ENCODE peak calls at places on chromosomes 2 and 18, in four cellular contexts. J, P, D and I are unnamed samples. For H3K4me1, the result is how much of the 10 kb centered on the place peaks cover.

GRCh38 chr2:197081294-197081693 is 154.8 kb upstream of the PGAP1 start:
- DNase-seq in D (no peak), P (no peak), J (no peak), I (no peak)

GRCh38 chr2:231648579-231649174 is 56.0 kb downstream of the TEX44 start:
- DNase-seq in J (peak), P (peak), D (peak), I (peak)

GRCh38 chr2:72094701-72095100 is 53.0 kb downstream of the CYP26B1 start:
- DNase-seq in J (no peak), P (no peak), D (no peak), I (no peak)

GRCh38 chr2:23312996-23313606 is 71.9 kb upstream of the KLHL29 start:
- DNase-seq in J (no peak), P (peak), D (no peak), I (no peak)

GRCh38 chr2:120391905-120392665 is 46.1 kb downstream of the INHBB start:
- DNase-seq in P (no peak), D (no peak), J (no peak), I (peak)

GRCh38 chr2:227439214-227439613 is 32.7 kb upstream of the AGFG1 start:
- DNase-seq in P (no peak), J (no peak), D (no peak), I (no peak)

GRCh38 chr2:60377825-60378224 is 175.6 kb downstream of the BCL11A start:
- DNase-seq in D (no peak), J (no peak), P (no peak), I (no peak)

GRCh38 chr2:39593439-39594393 is 72.0 kb upstream of the TMEM178A start:
- DNase-seq in J (peak), D (no peak), P (peak), I (no peak)

GRCh38 chr2:158967114-158967730 is 1.2 kb upstream of the TANC1 start:
- DNase-seq in P (no peak), J (no peak), D (peak), I (no peak)

GRCh38 chr18:7064346-7064745 is 53.3 kb downstream of the LAMA1 start:
- DNase-seq in P (no peak), J (no peak), D (no peak), I (no peak)

GRCh38 chr2:197145471-197146056 is 165.0 kb downstream of the ANKRD44 start:
- DNase-seq in D (no peak), P (no peak), J (no peak), I (no peak)

GRCh38 chr2:222353998-222354397 is 55.2 kb upstream of the PAX3 start:
- DNase-seq in J (no peak), P (no peak), D (peak), I (no peak)

GRCh38 chr2:204225633-204226032 is 289.1 kb downstream of the ICOS start:
- DNase-seq in J (no peak), P (no peak), D (no peak), I (no peak)

GRCh38 chr2:17593445-17593840 is 52.9 kb downstream of the VSNL1 start:
- DNase-seq in D (no peak), P (no peak), J (no peak), I (no peak)

GRCh38 chr2:17594533-17595391 is 54.3 kb downstream of the VSNL1 start:
- DNase-seq in D (no peak), J (no peak), P (no peak), I (no peak)

GRCh38 chr2:17591846-17592245 is 51.4 kb downstream of the VSNL1 start:
- DNase-seq in J (no peak), P (no peak), D (no peak), I (no peak)

GRCh38 chr2:17592731-17593409 is 52.4 kb downstream of the VSNL1 start:
- DNase-seq in P (no peak), J (no peak), D (no peak), I (no peak)

DNA sequence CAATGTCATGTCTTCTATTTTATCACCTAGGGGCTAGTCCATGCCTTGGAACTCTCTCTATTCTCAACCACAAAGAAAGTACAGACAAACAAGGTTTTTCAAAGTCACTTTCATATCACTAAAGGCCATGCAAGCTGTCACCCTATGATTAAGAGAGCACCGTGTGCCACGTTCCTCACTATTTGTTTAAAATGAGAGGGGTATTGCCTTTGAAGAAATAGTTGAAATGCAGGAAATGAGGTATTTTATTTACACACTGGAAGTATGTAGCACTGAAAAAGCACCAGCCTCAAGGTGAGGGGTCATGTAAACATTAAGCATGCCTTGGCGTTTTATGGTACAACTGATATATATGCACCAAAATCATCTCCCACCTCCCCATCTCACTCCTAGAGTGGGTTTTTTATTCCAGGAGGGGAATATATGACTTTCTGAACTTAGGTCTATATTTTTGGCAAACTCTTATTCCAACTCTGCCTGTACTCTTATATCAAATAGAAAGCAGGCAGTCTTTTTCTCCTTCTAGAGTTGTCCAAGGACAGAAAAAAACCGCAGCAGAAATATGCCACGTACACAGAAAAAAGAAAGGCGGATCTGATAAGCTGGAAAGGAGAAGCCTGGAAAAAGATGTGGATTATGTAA is 53.5 kb downstream of the VSNL1 start:
- DNase-seq in D (no peak), J (no peak), P (no peak), I (no peak)
- H3K27ac ChIP-seq in D (no peak), J (no peak), P (no peak), I (no peak)

DNA sequence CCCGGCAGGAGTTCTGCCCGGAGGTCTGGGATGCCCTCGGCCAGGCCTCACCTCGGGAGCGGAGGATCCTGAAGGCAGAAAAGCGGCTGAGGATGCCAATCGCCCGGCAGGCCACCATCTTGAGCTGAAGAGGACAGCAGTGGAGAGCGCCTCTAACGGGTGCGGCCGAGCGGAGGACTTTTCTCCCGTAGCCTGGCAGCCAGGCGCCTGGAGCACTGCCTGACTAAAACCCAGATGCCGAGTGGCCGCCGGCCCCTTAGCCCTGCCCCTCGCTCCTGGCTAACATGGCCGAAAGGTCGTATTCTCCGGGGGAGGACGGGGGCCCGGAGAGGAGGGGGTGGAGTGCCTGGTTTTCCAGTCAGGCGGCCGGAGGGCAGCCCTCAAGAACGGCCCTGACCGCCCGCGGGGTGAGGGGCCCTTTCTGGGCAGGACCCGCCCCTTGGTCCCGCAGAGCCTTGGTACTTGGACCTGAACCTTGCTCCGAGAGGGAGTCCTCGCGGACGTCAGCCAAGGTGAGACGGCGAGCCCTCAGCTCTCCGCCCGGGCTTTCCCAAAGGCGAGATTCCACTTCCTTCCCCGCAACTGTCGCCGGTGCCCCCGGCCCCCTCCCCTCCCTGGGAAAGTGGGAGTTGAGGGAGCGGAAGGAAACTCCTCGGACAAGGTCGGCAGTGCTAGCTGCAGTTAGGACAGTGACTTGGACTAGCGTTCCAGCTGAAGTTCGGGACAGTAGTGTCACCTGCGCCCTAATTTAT is at the start of the genes HADHA and HADHB:
- DNase-seq in D (peak), P (peak), J (peak), I (peak)
- H3K4me1 ChIP-seq in D (half or more), P (under half), J (half or more), I (under half)

DNA sequence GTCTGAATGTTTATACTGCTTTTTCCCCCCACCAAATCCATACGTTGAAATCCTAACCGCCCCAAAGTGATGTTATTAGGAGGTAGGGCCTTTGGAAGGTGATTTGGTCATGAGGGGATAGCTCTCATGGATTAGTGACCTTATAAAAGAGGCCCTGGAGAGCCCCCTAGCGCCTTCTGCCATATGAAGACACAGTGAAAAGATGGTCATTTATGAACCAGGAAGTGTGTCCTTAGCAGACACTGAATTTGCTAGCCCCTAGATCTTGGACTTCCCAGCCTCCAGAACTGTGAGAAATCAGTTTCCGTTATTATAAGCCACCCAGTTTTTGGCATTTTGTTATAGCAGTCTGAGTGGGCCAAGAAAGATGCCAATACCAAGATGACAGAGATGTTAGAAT is 7.2 kb upstream of the TSN start:
- DNase-seq in P (peak), D (no peak), J (no peak), I (no peak)
- TF ChIP-seq CTCF in P (peak), D (peak), J (no peak), I (no peak)

GRCh38 chr2:179861027-179861776 is at the start of gene ZNF385B:
- DNase-seq in D (no peak), J (no peak), P (no peak), I (peak)
- H3K27ac ChIP-seq in D (no peak), J (peak), P (peak), I (no peak)

GRCh38 chr2:38376346-38376682 is 759 bp downstream of the ATL2 start:
- DNase-seq in J (no peak), P (peak), D (no peak), I (no peak)

GRCh38 chr2:38375711-38376345 is 1.2 kb downstream of the ATL2 start:
- DNase-seq in P (no peak), J (peak), D (no peak), I (no peak)

GRCh38 chr2:38376683-38377500 is at the start of gene ATL2:
- DNase-seq in J (peak), D (peak), P (peak), I (peak)

GRCh38 chr2:38374978-38375377 is 2.1 kb downstream of the ATL2 start:
- DNase-seq in P (no peak), D (no peak), J (no peak), I (no peak)

GRCh38 chr2:38377501-38378258 is 607 bp upstream of the ATL2 start:
- DNase-seq in D (no peak), J (no peak), P (no peak), I (no peak)
- H3K4me1 ChIP-seq in D (under half), J (under half), P (under half), I (under half)

GRCh38 chr2:27888790-27889189 is 1.4 kb downstream of the RBKS start:
- DNase-seq in J (no peak), D (no peak), P (no peak), I (no peak)

GRCh38 chr2:27891063-27891819 is 712 bp downstream of the BABAM2 start:
- DNase-seq in P (peak), J (peak), D (peak), I (peak)

GRCh38 chr2:27891820-27892105 is 1.2 kb downstream of the BABAM2 start:
- DNase-seq in D (no peak), P (no peak), J (no peak), I (no peak)

GRCh38 chr2:27889774-27890145 is 427 bp downstream of the RBKS start:
- DNase-seq in P (no peak), J (no peak), D (no peak), I (peak)

GRCh38 chr2:27890146-27891062 is at the start of the genes BABAM2 and RBKS:
- DNase-seq in J (peak), P (peak), D (peak), I (peak)
- TF ChIP-seq CTCF in J (no peak), P (no peak), D (no peak), I (no peak)

DNA sequence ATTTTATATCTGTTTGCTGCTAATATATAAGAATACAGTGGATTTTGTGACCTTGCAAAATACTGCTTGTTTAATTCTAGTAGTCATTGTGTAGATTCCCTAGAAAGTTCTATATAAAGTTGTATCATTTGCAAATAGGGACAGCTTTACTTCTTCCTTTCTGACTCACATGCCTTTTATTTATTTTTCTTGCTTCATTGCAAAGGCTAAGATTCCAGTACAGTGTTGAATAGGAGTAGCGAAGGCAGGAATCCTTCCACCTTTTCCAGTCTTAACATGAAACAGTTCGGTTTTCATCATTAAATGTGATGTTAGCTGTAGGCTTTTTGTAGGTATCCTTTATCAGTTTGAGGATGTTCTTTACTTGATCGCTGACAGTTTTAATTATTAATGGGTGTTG is 58.1 kb downstream of the DGKD start:
- DNase-seq in D (no peak), J (no peak), P (no peak), I (no peak)
- H3K27ac ChIP-seq in D (no peak), J (no peak), P (no peak), I (no peak)

GRCh38 chr2:85410584-85411404 is 628 bp upstream of the CAPG start:
- DNase-seq in P (no peak), D (no peak), J (no peak), I (no peak)

GRCh38 chr2:85409719-85410583 is at the start of gene CAPG:
- DNase-seq in P (no peak), J (peak), D (peak), I (peak)

GRCh38 chr2:85414761-85415498 is 3.6 kb upstream of the SH2D6 start:
- DNase-seq in D (no peak), J (no peak), P (no peak), I (no peak)

GRCh38 chr2:85411405-85411748 is 1.2 kb upstream of the CAPG start:
- DNase-seq in D (no peak), P (no peak), J (no peak), I (no peak)

GRCh38 chr2:85413592-85414421 is 3.6 kb upstream of the CAPG start:
- DNase-seq in J (no peak), D (no peak), P (no peak), I (no peak)
- H3K4me1 ChIP-seq in J (under half), D (under half), P (half or more), I (under half)

DNA sequence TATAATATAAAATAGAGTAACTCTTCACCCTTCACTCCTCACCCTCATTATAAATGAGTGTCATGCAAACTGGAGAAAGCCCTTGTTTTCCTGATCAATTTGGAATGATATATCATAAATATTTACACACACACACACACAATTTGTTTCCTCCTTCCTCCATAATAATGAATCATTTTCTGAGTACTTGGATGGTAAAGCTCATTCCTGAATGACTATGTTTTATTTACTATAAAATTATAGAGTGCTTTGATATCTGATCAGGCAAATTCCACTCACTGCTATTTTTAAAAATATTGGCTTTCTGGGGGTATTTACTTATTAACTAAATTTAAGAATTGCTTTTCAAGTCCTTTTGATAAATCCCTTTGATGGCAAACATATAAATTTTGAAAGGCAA is 1125.5 kb upstream of the CNTNAP5 start:
- DNase-seq in D (no peak), P (no peak), J (no peak), I (no peak)
- TF ChIP-seq CTCF in D (no peak), P (no peak), J (no peak), I (no peak)